ENCODE peak calls at places on chromosomes 4 and X, in eight cellular contexts. E is testis, Z is adrenal gland, T is suprapubic skin, X is upper lobe of left lung, A is ovary, H is Peyer's patch, Y is IMR-90. R is an unnamed sample. For H3K36me3, the result is how much of the 10 kb centered on the place peaks cover.

GRCh38 chrX:93673869-93674271 is at the start of gene FAM133A:
- DNase-seq in E (peak), Z (peak), T (no peak), X (no peak), A (no peak), H (no peak), Y (peak), R (no peak)

GRCh38 chrX:40326186-40326965 is 228.6 kb upstream of the BCOR start:
- DNase-seq in E (no peak), Z (no peak), T (no peak), X (no peak), A (no peak), H (no peak), Y (no peak), R (no peak)

GRCh38 chr4:152424980-152425379 is 110.9 kb downstream of the FBXW7 start:
- DNase-seq in E (no peak), Z (no peak), T (no peak), X (no peak), A (no peak), H (no peak), Y (no peak), R (no peak)

GRCh38 chr4:95049838-95050237 is 292.1 kb downstream of the BMPR1B start:
- DNase-seq in E (no peak), Z (no peak), T (no peak), X (no peak), A (peak), H (no peak), Y (peak), R (no peak)

GRCh38 chr4:67545996-67546356 is 673 bp upstream of the CENPC start:
- DNase-seq in E (no peak), Z (no peak), T (no peak), X (no peak), A (no peak), H (no peak), Y (no peak), R (no peak)

GRCh38 chr4:8585186-8585585 is 5.0 kb downstream of the GPR78 start:
- DNase-seq in E (no peak), Z (no peak), T (peak), X (peak), A (no peak), H (no peak), Y (no peak), R (no peak)

GRCh38 chrX:120145295-120145925 is 13.0 kb upstream of the RHOXF2 start:
- DNase-seq in E (no peak), Z (no peak), T (no peak), X (no peak), A (no peak), H (no peak), Y (no peak), R (no peak)

GRCh38 chr4:109298279-109299010 is 4.0 kb downstream of the COL25A1 start:
- DNase-seq in E (no peak), Z (no peak), T (no peak), X (no peak), A (no peak), H (no peak), Y (no peak), R (no peak)

GRCh38 chr4:180486342-180486741 is 1756.9 kb upstream of the TENM3 start:
- DNase-seq in E (no peak), Z (no peak), T (no peak), X (no peak), A (no peak), H (no peak), Y (no peak), R (no peak)

GRCh38 chr4:141020801-141021261 is 112.4 kb downstream of the RNF150 start:
- DNase-seq in E (no peak), Z (no peak), T (no peak), X (no peak), A (no peak), H (no peak), Y (peak), R (no peak)

GRCh38 chr4:139641218-139641617 is 24.4 kb upstream of the MGST2 start:
- DNase-seq in E (no peak), Z (no peak), T (no peak), X (no peak), A (no peak), H (no peak), Y (peak), R (no peak)

GRCh38 chrX:77160301-77160700 is 286.9 kb upstream of the FGF16 start:
- DNase-seq in E (peak), Z (no peak), T (no peak), X (no peak), A (no peak), H (no peak), Y (no peak), R (no peak)

GRCh38 chrX:154370300-154370881 is 4.0 kb downstream of the FLNA start:
- DNase-seq in E (no peak), Z (no peak), T (no peak), X (no peak), A (peak), H (no peak), Y (no peak), R (no peak)

GRCh38 chrX:154367474-154368308 is 6.7 kb downstream of the FLNA start:
- DNase-seq in E (no peak), Z (no peak), T (no peak), X (no peak), A (no peak), H (no peak), Y (no peak), R (no peak)

GRCh38 chrX:154366666-154367055 is 7.8 kb downstream of the FLNA start:
- DNase-seq in E (no peak), Z (no peak), T (no peak), X (no peak), A (no peak), H (no peak), Y (no peak), R (no peak)

GRCh38 chrX:154369453-154370299 is 4.8 kb downstream of the FLNA start:
- DNase-seq in E (peak), Z (peak), T (no peak), X (peak), A (peak), H (peak), Y (peak), R (peak)

DNA sequence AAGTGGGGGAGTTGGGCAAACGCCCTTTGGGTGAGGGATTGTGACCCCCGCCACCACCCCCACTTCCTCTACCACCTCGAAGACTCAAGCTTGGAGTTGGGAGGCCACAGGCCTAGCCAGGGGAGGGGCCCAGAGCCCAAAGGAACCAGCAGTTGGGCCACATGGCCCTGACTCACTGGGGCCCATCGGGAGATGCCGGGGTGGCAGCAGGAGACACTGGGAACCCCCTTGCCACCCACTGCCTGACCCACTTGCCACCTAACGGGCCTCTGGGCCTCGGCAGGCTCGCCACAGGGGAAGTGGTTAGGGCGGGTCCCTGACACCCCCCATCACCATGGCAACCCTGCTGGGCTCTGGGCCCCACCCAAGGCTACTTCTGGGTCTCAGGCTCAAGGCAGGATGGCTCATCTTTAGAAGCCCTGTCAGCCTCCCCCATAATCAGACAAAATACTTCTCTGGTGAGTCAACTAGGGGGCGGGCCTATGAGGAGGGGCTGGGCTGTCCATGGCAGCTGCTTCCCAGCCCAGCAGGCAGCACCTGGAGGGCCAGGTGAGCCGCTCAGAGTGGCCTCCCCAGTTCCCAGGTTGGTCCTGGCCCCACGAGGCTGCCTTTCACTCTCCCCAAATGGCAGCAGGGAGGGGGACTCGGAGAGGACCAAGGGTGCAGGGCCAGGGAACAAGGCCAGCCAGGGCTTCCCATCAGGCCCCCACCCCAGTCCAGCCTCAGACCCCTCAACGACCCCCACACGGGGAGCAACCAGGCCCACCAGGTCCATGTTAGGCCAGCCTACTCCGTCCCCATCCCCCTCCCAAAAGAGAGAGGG is 5.6 kb downstream of the FLNA start:
- DNase-seq in E (peak), Z (peak), T (peak), X (peak), A (peak), H (peak), Y (peak), R (peak)
- H3K36me3 ChIP-seq in E (under half), Z (under half), T (under half), X (under half), A (under half), H (under half), Y (half or more), R (under half)

GRCh38 chrX:54357414-54358377 is at the start of gene WNK3:
- DNase-seq in E (peak), Z (peak), T (peak), X (peak), A (peak), H (no peak), Y (peak), R (peak)
- TF ChIP-seq POLR2A in E (no peak), Z (no peak), T (no peak), X (no peak), A (peak), H (no peak), Y (no peak), R (peak)

DNA sequence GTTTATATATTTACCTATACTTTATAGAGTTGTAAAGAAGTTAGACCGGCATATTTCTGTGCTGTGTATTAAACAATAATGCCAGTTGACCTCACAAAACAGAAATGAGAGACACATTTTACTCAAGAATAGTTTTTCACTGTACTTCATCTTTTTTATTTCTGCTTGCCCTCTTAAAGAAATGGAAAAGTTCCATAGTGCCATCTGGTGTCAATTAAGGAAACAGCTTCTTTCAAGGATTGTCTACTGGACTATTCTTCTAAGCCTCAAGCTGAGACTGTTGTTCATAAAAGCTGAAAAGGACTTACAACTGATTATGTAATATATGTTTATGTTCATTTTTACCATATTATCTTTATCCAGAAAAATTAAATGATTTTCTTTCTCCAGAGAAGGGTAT is 1523.8 kb downstream of the ARAP2 start:
- DNase-seq in E (no peak), Z (no peak), T (no peak), X (no peak), A (no peak), H (no peak), Y (peak), R (no peak)
- TF ChIP-seq CTCF in E (no peak), Z (no peak), T (no peak), X (peak), A (no peak), H (no peak), Y (peak), R (peak)

GRCh38 chrX:8913665-8914409 is 112.7 kb upstream of the FAM9A start:
- DNase-seq in E (peak), Z (peak), T (no peak), X (no peak), A (peak), H (no peak), Y (peak), R (no peak)
- H3K36me3 ChIP-seq in E (under half), Z (under half), T (under half), X (under half), A (under half), H (under half), Y (under half), R (under half)

GRCh38 chr4:37584087-37584486 is 102.1 kb downstream of the RELL1 start:
- DNase-seq in E (no peak), Z (no peak), T (no peak), X (no peak), A (no peak), H (no peak), Y (no peak), R (no peak)
- TF ChIP-seq POLR2A in E (no peak), Z (no peak), T (no peak), X (no peak), A (no peak), H (peak), Y (no peak), R (no peak)

DNA sequence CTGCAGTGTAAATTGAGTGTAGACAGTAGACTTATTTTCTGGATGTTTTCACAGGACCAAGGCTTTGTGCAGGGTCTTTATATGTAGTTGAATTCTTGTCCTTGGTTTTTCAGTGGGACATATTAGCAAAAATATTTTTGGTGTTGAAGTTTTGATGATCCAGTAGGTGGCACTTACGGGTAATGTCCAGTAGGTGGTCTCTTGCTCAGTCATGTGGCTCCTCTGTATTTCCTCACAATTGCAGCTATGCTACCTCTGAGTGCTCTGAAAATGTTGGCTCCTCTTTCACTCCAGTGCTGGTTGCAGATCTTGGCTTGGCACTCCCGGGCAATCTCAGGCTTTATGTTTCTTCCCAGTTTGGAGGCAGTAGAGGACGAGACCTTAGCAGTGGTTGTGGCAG is 419.8 kb upstream of the AMOT start:
- DNase-seq in E (no peak), Z (no peak), T (no peak), X (no peak), A (no peak), H (no peak), Y (no peak), R (no peak)
- TF ChIP-seq CTCF in E (no peak), Z (no peak), T (no peak), X (no peak), A (no peak), H (no peak), Y (no peak), R (no peak)

GRCh38 chr4:75494563-75494962 is 19.6 kb downstream of the RCHY1 start:
- DNase-seq in E (no peak), Z (no peak), T (no peak), X (no peak), A (no peak), H (no peak), Y (peak), R (no peak)
- H3K36me3 ChIP-seq in E (under half), Z (under half), T (under half), X (under half), A (under half), H (under half), Y (under half), R (under half)